ENCODE peak calls at places on chromosome 2, in five cellular contexts. W is endothelial cell of umbilical vein, N is heart left ventricle, I is IMR-90, K is esophagus squamous epithelium. D is an unnamed sample.

GRCh38 chr2:63872571-63873328 is 31.1 kb downstream of the UGP2 start:
- DNase-seq in W (peak), N (no peak), I (no peak), K (no peak), D (no peak)

GRCh38 chr2:174673876-174674275 is 76.3 kb upstream of the WIPF1 start:
- DNase-seq in W (no peak), N (no peak), I (peak), K (no peak), D (no peak)

GRCh38 chr2:33015421-33016142 is 68.8 kb downstream of the LTBP1 start:
- DNase-seq in W (no peak), N (no peak), I (peak), K (no peak), D (no peak)

GRCh38 chr2:8983571-8983970 is 19.9 kb downstream of the MBOAT2 start:
- DNase-seq in W (peak), N (no peak), I (no peak), K (no peak), D (no peak)

GRCh38 chr2:191552036-191552435 is 125.9 kb upstream of the NABP1 start:
- DNase-seq in W (peak), N (no peak), I (no peak), K (no peak), D (no peak)

GRCh38 chr2:96685592-96686459 is 43.3 kb downstream of the FER1L5 start:
- DNase-seq in W (peak), N (peak), I (no peak), K (no peak), D (no peak)

GRCh38 chr2:43383533-43383932 is 157.1 kb upstream of the ZFP36L2 start:
- DNase-seq in W (no peak), N (no peak), I (no peak), K (no peak), D (no peak)

GRCh38 chr2:20596973-20597867 is 53.7 kb downstream of the HS1BP3 start:
- DNase-seq in W (peak), N (peak), I (no peak), K (no peak), D (peak)

GRCh38 chr2:118521960-118522359 is 325.5 kb downstream of the EN1 start:
- DNase-seq in W (no peak), N (no peak), I (no peak), K (no peak), D (no peak)

GRCh38 chr2:231955758-231956472 is 5.6 kb upstream of the DIS3L2 start:
- DNase-seq in W (no peak), N (no peak), I (no peak), K (no peak), D (no peak)

GRCh38 chr2:71538241-71538640 is 84.9 kb downstream of the DYSF start:
- DNase-seq in W (no peak), N (no peak), I (no peak), K (no peak), D (no peak)

GRCh38 chr2:230225486-230225885 is at the start of gene SP140:
- DNase-seq in W (no peak), N (peak), I (no peak), K (peak), D (peak)

GRCh38 chr2:219998714-219999227 is 371.3 kb downstream of the SLC4A3 start:
- DNase-seq in W (no peak), N (no peak), I (no peak), K (no peak), D (no peak)

GRCh38 chr2:159617651-159618050 is 1.3 kb upstream of the BAZ2B start:
- DNase-seq in W (peak), N (no peak), I (peak), K (no peak), D (no peak)

GRCh38 chr2:168375195-168375798 is 80.8 kb upstream of the CERS6 start:
- DNase-seq in W (no peak), N (no peak), I (no peak), K (no peak), D (no peak)

GRCh38 chr2:146677280-146677679 is 1167.5 kb upstream of the ACVR2A start:
- DNase-seq in W (no peak), N (no peak), I (peak), K (no peak), D (no peak)

GRCh38 chr2:97928591-97928990 is 67.2 kb downstream of the TMEM131 start:
- DNase-seq in W (no peak), N (no peak), I (no peak), K (no peak), D (no peak)

GRCh38 chr2:953975-954686 is 3.5 kb downstream of the SNTG2 start:
- DNase-seq in W (no peak), N (no peak), I (peak), K (no peak), D (no peak)

GRCh38 chr2:152453129-152453642 is 118.2 kb downstream of the FMNL2 start:
- DNase-seq in W (no peak), N (no peak), I (peak), K (no peak), D (no peak)

GRCh38 chr2:236089271-236090026 is 78.7 kb downstream of the GBX2 start:
- DNase-seq in W (no peak), N (no peak), I (no peak), K (no peak), D (no peak)

GRCh38 chr2:393711-394696 is 106.1 kb upstream of the ALKAL2 start:
- DNase-seq in W (no peak), N (no peak), I (no peak), K (no peak), D (no peak)

GRCh38 chr2:109032229-109032800 is 43.3 kb upstream of the EDAR start:
- DNase-seq in W (no peak), N (no peak), I (no peak), K (no peak), D (peak)

GRCh38 chr2:206783718-206784117 is 18.3 kb downstream of the FASTKD2 start:
- DNase-seq in W (no peak), N (no peak), I (no peak), K (no peak), D (no peak)

GRCh38 chr2:175965773-175966172 is 36.3 kb downstream of the LNPK start:
- DNase-seq in W (no peak), N (no peak), I (no peak), K (no peak), D (no peak)

GRCh38 chr2:27128810-27129571 is 5.4 kb downstream of the ABHD1 start:
- DNase-seq in W (no peak), N (no peak), I (no peak), K (no peak), D (no peak)

GRCh38 chr2:26086155-26086634 is 52.3 kb downstream of the RAB10 start:
- DNase-seq in W (peak), N (no peak), I (peak), K (no peak), D (no peak)

GRCh38 chr2:652881-653480 is 24.2 kb downstream of the TMEM18 start:
- DNase-seq in W (no peak), N (no peak), I (no peak), K (no peak), D (peak)

GRCh38 chr2:218896501-218897393 is 16.1 kb downstream of the WNT10A start:
- DNase-seq in W (no peak), N (no peak), I (peak), K (no peak), D (no peak)
- H3K4me3 ChIP-seq in W (no peak), N (no peak), I (no peak), K (peak), D (no peak)

GRCh38 chr2:170928824-170929685 is at the start of gene GORASP2:
- DNase-seq in W (peak), N (peak), I (peak), K (peak), D (peak)
- TF ChIP-seq POLR2A in W (peak), N (peak), I (peak), K (peak), D (peak)

DNA sequence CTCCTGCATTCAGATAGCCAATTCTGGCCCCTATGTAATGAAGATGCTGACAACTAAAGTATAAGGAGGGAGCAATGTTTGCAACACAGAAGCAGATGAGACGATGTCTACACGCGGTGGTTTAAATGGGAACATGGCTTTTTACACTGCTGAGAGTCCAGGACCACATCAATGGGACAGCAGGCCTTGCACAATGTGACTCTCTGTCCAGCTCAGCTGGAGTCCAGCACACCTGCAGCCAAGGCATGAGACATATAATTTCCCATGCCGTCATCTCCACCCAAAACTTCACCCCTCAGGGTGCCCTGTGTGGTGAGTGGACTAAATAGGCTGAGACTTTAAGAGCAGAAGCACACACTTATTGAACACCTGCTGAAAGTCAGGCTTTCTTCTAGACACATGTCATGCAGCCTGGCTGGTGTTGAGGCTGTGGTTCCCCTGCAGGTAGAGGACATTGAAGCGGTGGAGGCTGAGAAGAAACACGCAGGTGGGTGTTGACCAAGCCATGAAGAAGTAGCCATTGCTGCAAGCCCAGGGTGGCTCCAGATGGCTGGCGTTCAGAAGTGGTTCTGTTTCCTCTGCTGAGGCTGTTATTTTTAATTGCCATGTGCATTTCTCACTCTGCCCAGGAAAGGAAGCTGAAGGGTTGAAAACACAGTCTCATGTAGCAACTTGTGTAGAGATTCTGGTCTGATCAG is 345.6 kb downstream of the MYCN start:
- DNase-seq in W (no peak), N (no peak), I (no peak), K (no peak), D (no peak)
- H3K27ac ChIP-seq in W (no peak), N (no peak), I (no peak), K (no peak), D (no peak)

GRCh38 chr2:54207666-54208195 is 48.3 kb downstream of the TSPYL6 start:
- DNase-seq in W (peak), N (no peak), I (peak), K (no peak), D (no peak)
- H3K4me3 ChIP-seq in W (no peak), N (no peak), I (no peak), K (no peak), D (no peak)

GRCh38 chr2:216108967-216109921 is at the start of gene XRCC5:
- DNase-seq in W (peak), N (peak), I (peak), K (peak), D (peak)
- TF ChIP-seq POLR2A in W (peak), N (no peak), I (peak), K (peak), D (peak)

GRCh38 chr2:233153146-233153798 is 93.1 kb downstream of the INPP5D start:
- DNase-seq in W (no peak), N (no peak), I (no peak), K (no peak), D (no peak)
- H3K27ac ChIP-seq in W (no peak), N (no peak), I (no peak), K (no peak), D (no peak)

DNA sequence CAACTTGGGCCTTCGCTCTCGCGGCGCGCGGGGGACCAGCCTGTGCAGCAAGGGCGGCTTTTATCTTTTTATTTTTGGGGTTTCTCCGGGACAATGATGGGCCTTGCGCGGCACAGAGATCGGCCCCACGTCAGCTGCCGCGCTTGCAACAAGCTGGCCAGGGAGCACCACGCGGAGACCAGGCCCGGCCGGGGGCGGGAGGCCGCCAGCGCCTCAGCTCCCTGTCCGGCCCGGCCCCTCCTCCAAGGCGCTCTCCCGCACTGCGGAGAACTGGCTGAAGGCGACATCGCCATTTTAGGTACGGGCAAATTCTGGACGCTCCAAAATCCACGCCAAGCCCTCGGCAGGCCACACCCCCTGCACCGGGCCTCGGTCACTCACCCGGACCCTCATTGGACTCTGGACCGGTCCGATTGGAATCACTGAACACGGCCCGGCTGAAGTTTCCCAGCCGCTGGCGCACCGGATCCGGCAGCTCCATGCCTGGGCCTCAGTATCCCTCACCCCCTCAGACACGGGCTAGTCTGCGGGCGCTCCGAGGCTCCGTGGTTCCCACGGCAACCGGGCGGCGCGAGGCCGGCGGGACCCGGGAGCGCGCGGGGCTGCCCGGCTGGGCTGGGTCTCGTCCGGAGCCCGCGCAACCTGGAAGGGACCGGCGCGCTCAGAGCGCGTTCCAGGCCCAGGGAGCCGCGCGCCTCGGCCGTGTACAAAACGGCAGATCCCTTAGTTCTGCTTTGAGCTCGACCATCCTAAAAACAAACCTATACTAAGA is at the start of gene TMEM17:
- DNase-seq in W (peak), N (peak), I (peak), K (peak), D (peak)
- H3K4me3 ChIP-seq in W (peak), N (peak), I (peak), K (peak), D (peak)

DNA sequence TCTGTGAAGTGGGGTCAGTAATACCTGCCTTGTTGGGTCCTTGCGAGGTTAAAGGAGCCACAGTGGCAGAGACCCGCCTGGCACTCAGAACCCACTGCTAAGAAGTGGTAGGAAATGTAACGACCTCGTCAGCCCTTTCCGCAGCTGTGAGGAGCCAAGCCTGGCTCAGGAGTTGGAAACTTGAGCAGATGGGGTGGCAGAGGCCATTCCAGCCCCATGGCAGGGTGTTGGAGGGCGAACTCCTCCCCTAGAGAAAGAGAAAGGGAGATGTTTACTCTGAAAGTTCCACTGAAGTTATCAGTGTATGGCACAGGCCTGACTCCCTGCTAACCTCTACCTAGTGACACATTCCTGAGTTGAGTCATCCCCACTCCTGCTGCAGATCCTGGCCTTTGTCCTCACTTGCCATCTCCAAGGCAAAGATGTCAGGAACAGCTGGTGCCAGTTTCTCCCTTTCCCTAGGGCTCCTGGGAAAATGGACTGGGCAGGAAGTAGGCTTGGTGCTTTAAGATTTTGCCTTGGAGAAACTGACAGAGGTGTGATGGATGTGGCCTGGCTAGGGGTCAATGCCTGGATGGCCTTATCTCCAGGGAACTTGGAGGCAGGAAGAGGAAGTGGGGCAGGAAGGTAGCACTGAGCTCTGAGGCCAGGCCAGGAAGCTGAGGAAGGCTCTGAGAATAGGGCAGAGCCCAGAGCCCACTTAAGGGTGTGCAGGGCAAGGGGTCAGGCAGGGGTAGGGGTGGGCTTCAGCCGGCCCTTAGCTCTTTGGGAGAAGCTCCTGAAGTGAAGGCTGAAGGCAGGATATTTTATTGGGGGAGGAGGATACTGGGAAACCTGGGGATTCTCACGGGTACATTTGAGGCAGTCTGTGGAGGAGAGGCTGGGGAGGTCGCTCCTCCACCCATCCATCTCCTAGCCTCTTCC is 888 bp downstream of the VAMP5 start:
- DNase-seq in W (peak), N (peak), I (peak), K (no peak), D (peak)
- TF ChIP-seq POLR2A in W (peak), N (no peak), I (no peak), K (no peak), D (no peak)

GRCh38 chr2:74050153-74050552 is 65.4 kb downstream of the TET3 start:
- DNase-seq in W (no peak), N (no peak), I (no peak), K (no peak), D (no peak)

GRCh38 chr2:74053959-74054715 is 69.4 kb downstream of the TET3 start:
- DNase-seq in W (no peak), N (no peak), I (no peak), K (no peak), D (no peak)

GRCh38 chr2:74048843-74049519 is 64.3 kb downstream of the TET3 start:
- DNase-seq in W (no peak), N (no peak), I (no peak), K (no peak), D (no peak)

GRCh38 chr2:74051504-74051903 is 66.8 kb downstream of the TET3 start:
- DNase-seq in W (no peak), N (no peak), I (no peak), K (no peak), D (no peak)

DNA sequence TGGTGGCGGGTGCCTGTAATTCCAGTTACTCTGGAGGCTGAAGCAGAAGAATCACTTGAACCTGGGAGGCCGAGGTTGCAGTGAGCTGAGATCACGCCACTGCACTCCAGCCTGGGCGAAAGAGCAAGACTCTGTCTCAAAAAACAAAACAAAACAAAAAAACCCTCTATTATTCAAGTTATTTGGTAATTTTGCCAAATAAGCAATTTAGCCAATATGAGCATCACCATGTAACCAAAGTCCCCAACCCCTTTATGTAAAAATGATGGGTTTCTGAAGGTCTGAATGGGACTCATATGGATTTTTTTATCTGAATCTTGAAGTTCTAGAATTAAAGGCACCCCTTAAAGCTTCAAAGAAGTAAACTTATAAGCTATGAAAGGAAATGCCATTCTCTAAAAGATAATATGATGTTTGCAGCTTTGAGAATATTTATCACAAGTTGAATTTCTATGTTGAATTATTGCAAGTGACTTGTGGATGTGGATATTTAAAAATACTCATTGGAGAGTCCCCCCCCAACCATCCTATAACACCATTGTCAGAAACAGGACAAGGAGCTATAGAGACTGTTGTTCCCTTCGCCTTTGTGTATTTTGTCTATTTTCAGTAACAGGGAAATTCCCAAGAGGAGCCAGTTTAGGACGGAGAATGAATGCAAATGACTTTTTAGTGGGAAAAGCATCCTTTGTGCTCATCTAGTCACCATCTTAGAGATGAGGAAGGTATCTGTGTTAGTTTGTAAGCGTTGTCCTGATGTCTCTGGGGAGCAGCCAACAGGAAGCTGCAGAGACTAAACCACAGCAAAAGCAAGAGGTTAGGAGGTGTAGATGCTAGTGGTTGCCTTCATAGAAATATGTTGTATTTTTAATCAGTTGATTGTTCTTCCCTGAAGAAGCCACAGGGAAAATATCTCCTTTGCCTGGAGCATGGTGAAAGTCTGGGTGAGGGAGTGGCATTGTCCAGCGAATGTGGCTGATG is 68.3 kb downstream of the TET3 start:
- DNase-seq in W (no peak), N (no peak), I (no peak), K (no peak), D (no peak)
- H3K27ac ChIP-seq in W (no peak), N (no peak), I (no peak), K (peak), D (no peak)